ENCODE peak calls at places on chromosome 4, in eight cellular contexts. J is pancreas, L is ovary, W is lower leg skin, R is tibial artery, E is cardiac fibroblast, U is fibroblast of the aortic adventitia, H is AG10803. S is an unnamed sample.

GRCh38 chr4:26267087-26267486 is 53.7 kb upstream of the RBPJ start:
- DNase-seq in J (no peak), L (peak; percentile 75), W (peak; percentile 95), R (peak; percentile 90), E (peak; percentile 64), U (peak; percentile 92), H (peak; percentile 78), S (no peak)

GRCh38 chr4:109214622-109215350 is 87.7 kb downstream of the COL25A1 start:
- DNase-seq in J (no peak), L (no peak), W (no peak), R (no peak), E (peak; percentile 9), U (peak; percentile 11), H (no peak), S (no peak)

GRCh38 chr4:37798616-37799015 is 27.9 kb upstream of the PGM2 start:
- DNase-seq in J (no peak), L (no peak), W (no peak), R (no peak), E (no peak), U (no peak), H (no peak), S (no peak)

GRCh38 chr4:52788806-52789205 is 37.6 kb upstream of the ERVMER34-1 start:
- DNase-seq in J (no peak), L (no peak), W (no peak), R (no peak), E (no peak), U (no peak), H (no peak), S (no peak)

GRCh38 chr4:69773443-69773842 is 13.0 kb upstream of the SULT1B1 start:
- DNase-seq in J (no peak), L (no peak), W (no peak), R (no peak), E (peak; percentile 60), U (peak; percentile 90), H (no peak), S (no peak)

GRCh38 chr4:169723207-169723606 is 34.5 kb downstream of the HPF1 start:
- DNase-seq in J (no peak), L (no peak), W (no peak), R (no peak), E (peak; percentile 33), U (no peak), H (peak; percentile 6), S (no peak)

GRCh38 chr4:176964116-176964691 is 171.5 kb upstream of the VEGFC start:
- DNase-seq in J (no peak), L (no peak), W (no peak), R (no peak), E (no peak), U (no peak), H (no peak), S (no peak)

GRCh38 chr4:73055241-73055897 is 14.1 kb downstream of the COX18 start:
- DNase-seq in J (no peak), L (no peak), W (no peak), R (no peak), E (no peak), U (no peak), H (no peak), S (no peak)

GRCh38 chr4:20391224-20391623 is 139.5 kb downstream of the SLIT2 start:
- DNase-seq in J (no peak), L (no peak), W (no peak), R (no peak), E (peak; percentile 33), U (peak; percentile 85), H (peak; percentile 88), S (peak; percentile 27)

GRCh38 chr4:168504526-168504925 is 7.7 kb downstream of the PALLD start:
- DNase-seq in J (no peak), L (no peak), W (no peak), R (no peak), E (no peak), U (no peak), H (no peak), S (no peak)

GRCh38 chr4:102759835-102760644 is 728 bp downstream of the MANBA start:
- DNase-seq in J (no peak), L (peak; percentile 47), W (no peak), R (peak; percentile 81), E (peak; percentile 65), U (peak; percentile 54), H (peak; percentile 45), S (peak; percentile 50)

GRCh38 chr4:76198411-76199237 is 15.0 kb downstream of the SCARB2 start:
- DNase-seq in J (no peak), L (peak; percentile 81), W (no peak), R (peak; percentile 73), E (peak; percentile 88), U (peak; percentile 87), H (peak; percentile 83), S (peak; percentile 74)

GRCh38 chr4:89222171-89222570 is 85.4 kb downstream of the GPRIN3 start:
- DNase-seq in J (no peak), L (no peak), W (no peak), R (no peak), E (no peak), U (no peak), H (no peak), S (no peak)

GRCh38 chr4:7924163-7924562 is 15.5 kb downstream of the AFAP1 start:
- DNase-seq in J (no peak), L (no peak), W (no peak), R (no peak), E (no peak), U (no peak), H (no peak), S (no peak)

GRCh38 chr4:26937567-26937966 is 76.9 kb downstream of the STIM2 start:
- DNase-seq in J (no peak), L (no peak), W (no peak), R (no peak), E (no peak), U (no peak), H (no peak), S (no peak)

DNA sequence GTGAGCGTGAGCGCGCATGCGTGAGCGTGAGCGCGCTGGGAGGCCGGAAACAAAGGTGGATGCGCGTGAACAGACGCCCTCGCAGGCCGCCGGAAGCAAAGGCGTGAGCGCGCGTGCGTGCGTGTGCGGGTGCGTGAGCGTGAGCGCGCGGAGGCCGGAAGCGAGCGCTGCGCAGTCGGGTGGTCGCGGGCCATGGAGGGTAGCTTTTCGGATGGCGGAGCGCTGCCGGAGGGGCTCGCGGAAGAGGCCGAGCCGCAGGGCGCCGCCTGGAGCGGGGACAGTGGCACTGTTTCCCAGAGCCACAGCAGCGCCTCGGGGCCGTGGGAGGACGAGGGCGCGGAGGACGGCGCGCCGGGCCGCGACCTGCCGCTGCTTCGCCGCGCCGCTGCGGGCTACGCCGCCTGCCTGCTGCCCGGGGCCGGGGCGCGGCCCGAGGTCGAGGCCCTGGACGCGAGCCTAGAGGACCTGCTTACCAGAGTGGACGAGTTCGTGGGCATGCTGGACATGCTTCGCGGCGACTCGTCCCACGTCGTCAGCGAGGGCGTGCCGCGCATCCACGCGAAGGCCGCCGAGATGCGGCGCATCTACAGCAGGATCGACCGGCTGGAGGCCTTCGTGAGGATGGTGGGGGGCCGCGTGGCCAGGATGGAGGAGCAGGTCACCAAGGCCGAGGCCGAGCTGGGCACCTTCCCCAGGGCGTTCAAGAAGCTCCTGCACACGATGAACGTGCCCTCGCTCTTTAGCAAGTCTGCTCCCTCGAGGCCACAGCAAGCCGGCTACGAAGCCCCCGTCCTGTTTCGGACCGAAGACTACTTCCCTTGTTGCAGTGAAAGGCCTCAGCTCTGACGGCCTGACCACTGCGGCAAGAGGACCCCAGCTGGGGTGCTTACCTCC is at the start of gene BLOC1S4:
- DNase-seq in J (peak; percentile 91), L (peak; percentile 88), W (peak; percentile 95), R (peak; percentile 91), E (peak; percentile 94), U (peak; percentile 92), H (peak; percentile 92), S (peak; percentile 72)
- TF ChIP-seq CTCF in J (no peak), L (peak; percentile 53), W (no peak), R (peak; percentile 17), E (no peak), U (no peak), H (peak; percentile 3), S (peak; percentile 46)

GRCh38 chr4:94744830-94745229 is 12.9 kb upstream of the BMPR1B start:
- DNase-seq in J (no peak), L (no peak), W (no peak), R (no peak), E (no peak), U (no peak), H (no peak), S (no peak)

GRCh38 chr4:94741304-94741703 is 16.5 kb upstream of the BMPR1B start:
- DNase-seq in J (no peak), L (no peak), W (no peak), R (no peak), E (peak; percentile 10), U (peak; percentile 16), H (no peak), S (no peak)

GRCh38 chr4:94743838-94744237 is 13.9 kb upstream of the BMPR1B start:
- DNase-seq in J (no peak), L (no peak), W (no peak), R (no peak), E (no peak), U (no peak), H (no peak), S (no peak)

GRCh38 chr4:94746746-94747145 is 11.0 kb upstream of the BMPR1B start:
- DNase-seq in J (no peak), L (no peak), W (no peak), R (no peak), E (no peak), U (no peak), H (no peak), S (no peak)
- TF ChIP-seq CTCF in J (no peak), L (no peak), W (no peak), R (no peak), E (peak; percentile 26), U (peak; percentile 9), H (peak; percentile 23), S (no peak)

GRCh38 chr4:77697860-77698599 is 92.4 kb downstream of the CXCL13 start:
- DNase-seq in J (no peak), L (no peak), W (no peak), R (no peak), E (peak; percentile 85), U (peak; percentile 81), H (peak; percentile 72), S (peak; percentile 71)

GRCh38 chr4:77701111-77701510 is 95.5 kb downstream of the CXCL13 start:
- DNase-seq in J (no peak), L (no peak), W (no peak), R (no peak), E (no peak), U (no peak), H (no peak), S (no peak)

GRCh38 chr4:77695769-77696168 is 90.1 kb downstream of the CXCL13 start:
- DNase-seq in J (no peak), L (no peak), W (no peak), R (no peak), E (peak; percentile 88), U (peak; percentile 91), H (peak; percentile 88), S (peak; percentile 90)

DNA sequence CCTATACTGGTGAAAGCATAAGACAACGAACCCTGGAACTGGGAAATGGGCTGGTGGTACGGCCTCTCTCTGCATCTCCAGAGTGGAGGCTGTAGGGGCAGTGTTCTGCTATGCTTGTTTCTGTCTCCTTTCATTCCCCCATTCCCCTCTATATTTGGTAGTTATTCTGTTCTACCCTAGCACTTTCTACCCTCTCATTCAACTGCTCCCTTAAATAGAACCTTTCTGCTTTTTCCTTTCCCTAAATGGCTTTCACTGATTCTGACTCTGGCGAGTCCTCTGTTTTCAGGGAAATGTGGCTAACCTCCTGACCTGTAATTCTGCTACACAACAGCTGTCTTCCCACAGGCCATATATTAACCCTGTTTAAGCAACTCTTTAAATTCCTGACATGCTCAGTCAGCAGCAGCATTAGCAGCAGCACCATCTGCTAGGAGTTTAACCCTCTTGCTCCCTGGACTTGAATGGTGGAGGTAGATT is 94.2 kb downstream of the CXCL13 start:
- DNase-seq in J (no peak), L (no peak), W (no peak), R (no peak), E (peak; percentile 78), U (peak; percentile 72), H (peak; percentile 86), S (peak; percentile 75)
- TF ChIP-seq CTCF in J (no peak), L (no peak), W (no peak), R (no peak), E (peak; percentile 39), U (peak; percentile 45), H (peak; percentile 39), S (peak; percentile 42)

GRCh38 chr4:21447320-21448055 is 501.1 kb downstream of the KCNIP4 start:
- DNase-seq in J (no peak), L (no peak), W (no peak), R (no peak), E (no peak), U (no peak), H (no peak), S (no peak)
- TF ChIP-seq CTCF in J (no peak), L (no peak), W (no peak), R (no peak), E (no peak), U (no peak), H (no peak), S (no peak)